ENCODE peak calls at places on chromosome 1, in five cellular contexts. D is uterus, W is psoas muscle, H is endothelial cell, N is astrocyte of the cerebellum. O is an unnamed sample.

GRCh38 chr1:207711285-207711684 is 40.6 kb upstream of the CD46 start:
- DNase-seq in H (no peak), W (no peak), N (no peak), D (no peak), O (peak; percentile 9)

GRCh38 chr1:182833271-182833670 is 5.9 kb upstream of the DHX9 start:
- DNase-seq in W (no peak), H (no peak), N (no peak), D (no peak), O (no peak)

GRCh38 chr1:229693124-229693523 is 67.1 kb downstream of the URB2 start:
- DNase-seq in D (no peak), H (no peak), W (no peak), N (no peak), O (peak; percentile 67)

GRCh38 chr1:30743584-30744059 is 14.0 kb downstream of the LAPTM5 start:
- DNase-seq in N (no peak), W (no peak), H (no peak), D (no peak), O (peak; percentile 93)

GRCh38 chr1:3052501-3052900 is 16.5 kb upstream of the PRDM16 start:
- DNase-seq in D (no peak), W (no peak), N (no peak), H (no peak), O (no peak)

GRCh38 chr1:240739754-240740153 is 127.8 kb upstream of the GREM2 start:
- DNase-seq in W (no peak), D (no peak), N (no peak), H (no peak), O (no peak)

GRCh38 chr1:201505505-201505893 is 1.4 kb downstream of the CSRP1 start:
- DNase-seq in W (no peak), N (no peak), H (peak; percentile 44), D (peak; percentile 55), O (no peak)

GRCh38 chr1:185154912-185155513 is 1.7 kb downstream of the TRMT1L start:
- DNase-seq in H (no peak), N (no peak), W (no peak), D (no peak), O (peak; percentile 13)

GRCh38 chr1:25924454-25924853 is 18.2 kb upstream of the STMN1 start:
- DNase-seq in D (no peak), N (no peak), W (no peak), H (no peak), O (no peak)

GRCh38 chr1:3030663-3031381 is 9.6 kb downstream of the ACTRT2 start:
- DNase-seq in D (no peak), W (peak; percentile 43), H (no peak), N (no peak), O (no peak)

GRCh38 chr1:6512908-6513280 is 21.4 kb upstream of the PLEKHG5 start:
- DNase-seq in D (no peak), H (no peak), W (no peak), N (no peak), O (no peak)

GRCh38 chr1:26959722-26960624 is at the start of gene KDF1:
- DNase-seq in W (no peak), N (no peak), D (no peak), H (no peak), O (no peak)

GRCh38 chr1:193355654-193356053 is 169.2 kb upstream of the B3GALT2 start:
- DNase-seq in N (no peak), D (no peak), H (no peak), W (no peak), O (no peak)

GRCh38 chr1:193355179-193355578 is 168.8 kb upstream of the B3GALT2 start:
- DNase-seq in W (no peak), H (no peak), N (no peak), D (no peak), O (no peak)

GRCh38 chr1:193356249-193356648 is 169.8 kb upstream of the B3GALT2 start:
- DNase-seq in W (no peak), H (no peak), D (no peak), N (no peak), O (no peak)

GRCh38 chr1:193358419-193358818 is 172.0 kb upstream of the B3GALT2 start:
- DNase-seq in D (no peak), W (no peak), N (no peak), H (no peak), O (no peak)
- TF ChIP-seq CTCF in D (no peak), W (no peak), N (no peak), H (no peak), O (no peak)

DNA sequence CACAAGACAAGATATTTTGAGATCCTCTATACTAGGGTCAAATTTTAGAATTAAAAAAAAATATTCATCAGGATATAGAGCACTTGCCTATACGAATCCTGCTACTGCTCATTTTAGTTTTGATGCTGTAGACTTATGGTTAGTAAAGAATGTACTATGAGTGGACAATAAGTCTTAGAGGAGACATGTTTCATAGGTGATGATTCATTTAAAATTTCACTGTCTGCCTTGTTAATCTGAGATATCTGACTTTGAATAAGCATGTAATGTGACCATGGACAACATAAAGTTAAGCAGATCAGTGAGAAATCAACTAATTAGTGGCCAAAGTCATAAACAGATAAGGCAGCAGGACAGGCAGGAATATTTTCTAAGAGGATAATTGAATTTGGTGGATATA is 106.8 kb upstream of the HP1BP3 start:
- DNase-seq in H (no peak), W (no peak), N (no peak), D (no peak), O (no peak)
- TF ChIP-seq CTCF in H (no peak), W (no peak), N (no peak), D (no peak), O (no peak)

GRCh38 chr1:58783090-58783992 is 506 bp downstream of the JUN start:
- DNase-seq in W (peak; percentile 82), H (peak; percentile 52), N (no peak), D (peak; percentile 56), O (peak; percentile 66)

GRCh38 chr1:58782308-58783089 is 1.3 kb downstream of the JUN start:
- DNase-seq in N (no peak), D (peak; percentile 49), W (peak; percentile 78), H (peak; percentile 41), O (peak; percentile 85)

GRCh38 chr1:58780586-58781452 is 3.0 kb downstream of the JUN start:
- DNase-seq in N (no peak), W (no peak), H (no peak), D (no peak), O (no peak)

GRCh38 chr1:58779837-58780585 is 3.8 kb downstream of the JUN start:
- DNase-seq in H (no peak), D (peak; percentile 61), W (no peak), N (no peak), O (no peak)

GRCh38 chr1:58781541-58782307 is 2.1 kb downstream of the JUN start:
- DNase-seq in W (peak; percentile 89), D (peak; percentile 77), H (peak; percentile 58), N (no peak), O (peak; percentile 73)
- TF ChIP-seq CTCF in W (peak; percentile 38), D (peak; percentile 51), H (peak; percentile 35), N (peak; percentile 41), O (peak; percentile 52)

GRCh38 chr1:110477445-110477957 is 26.6 kb downstream of the PROK1 start:
- DNase-seq in N (no peak), W (no peak), D (no peak), H (no peak), O (no peak)
- TF ChIP-seq CTCF in N (no peak), W (no peak), D (no peak), H (peak; percentile 36), O (no peak)

GRCh38 chr1:40182956-40183710 is 21.9 kb downstream of the RLF start:
- DNase-seq in H (peak; percentile 37), W (no peak), D (no peak), N (peak; percentile 9), O (peak; percentile 44)
- TF ChIP-seq CTCF in H (peak; percentile 41), W (no peak), D (no peak), N (peak; percentile 50), O (peak; percentile 30)

GRCh38 chr1:5494518-5494917 is 497.7 kb downstream of the NPHP4 start:
- DNase-seq in H (no peak), D (no peak), N (no peak), W (no peak), O (no peak)
- TF ChIP-seq CTCF in H (no peak), D (no peak), N (no peak), W (no peak), O (no peak)